ENCODE peak calls at places on chromosomes 3 and 15, in seven cellular contexts. R, Q, X, E, K, I and C are unnamed samples. For H3K4me1, the result is how much of the 10 kb centered on the place peaks cover.

GRCh38 chr15:39486546-39487081 is 94.3 kb upstream of the THBS1 start:
- DNase-seq in E (peak), Q (no peak), K (no peak), I (no peak), R (no peak), X (no peak), C (no peak)

GRCh38 chr3:125055165-125055912 is 458 bp downstream of the HEG1 start:
- DNase-seq in I (no peak), R (peak), K (peak), Q (no peak), E (no peak), X (no peak), C (no peak)

GRCh38 chr3:165206454-165207266 is 10.5 kb upstream of the SLITRK3 start:
- DNase-seq in Q (no peak), K (peak), I (peak), R (peak), X (peak), E (peak), C (peak)

GRCh38 chr3:63763156-63763555 is 55.9 kb upstream of the C3orf49 start:
- DNase-seq in Q (no peak), K (no peak), I (no peak), R (no peak), E (no peak), X (no peak), C (no peak)

GRCh38 chr15:32956006-32956405 is 238.2 kb downstream of the GREM1 start:
- DNase-seq in X (peak), I (no peak), R (no peak), E (peak), Q (no peak), K (peak), C (peak)

GRCh38 chr3:4416961-4417360 is 50.1 kb downstream of the SUMF1 start:
- DNase-seq in E (peak), Q (no peak), X (no peak), K (peak), R (peak), I (peak), C (no peak)

GRCh38 chr3:18738393-18739097 is 313.4 kb upstream of the SATB1 start:
- DNase-seq in R (no peak), Q (no peak), E (no peak), K (no peak), X (no peak), I (no peak), C (no peak)

GRCh38 chr3:51306093-51306492 is 79.0 kb upstream of the MANF start:
- DNase-seq in Q (no peak), R (no peak), I (no peak), X (no peak), K (no peak), E (no peak), C (no peak)

GRCh38 chr3:58577269-58577821 is at the start of gene FAM107A:
- DNase-seq in Q (no peak), E (peak), R (no peak), K (no peak), X (no peak), I (no peak), C (no peak)

GRCh38 chr15:39934415-39935044 is 615 bp downstream of the EIF2AK4 start:
- DNase-seq in R (no peak), K (peak), Q (no peak), I (no peak), X (peak), E (peak), C (no peak)

GRCh38 chr15:38299216-38299615 is 46.6 kb downstream of the SPRED1 start:
- DNase-seq in R (no peak), I (no peak), E (peak), Q (no peak), X (no peak), K (no peak), C (no peak)

GRCh38 chr3:111392911-111393351 is 149.1 kb upstream of the CD96 start:
- DNase-seq in R (no peak), E (no peak), Q (no peak), I (no peak), X (peak), K (no peak), C (no peak)

GRCh38 chr15:100671858-100672543 is 69.6 kb downstream of the ASB7 start:
- DNase-seq in R (no peak), E (peak), X (no peak), Q (no peak), K (peak), I (no peak), C (peak)

GRCh38 chr3:124887177-124887995 is at the start of gene ITGB5:
- DNase-seq in K (peak), Q (no peak), X (peak), R (peak), I (peak), E (peak), C (peak)

GRCh38 chr3:27311400-27311799 is 57.8 kb downstream of the NEK10 start:
- DNase-seq in K (peak), Q (peak), R (no peak), E (peak), I (no peak), X (no peak), C (no peak)

GRCh38 chr15:88759872-88760271 is 43.4 kb upstream of the ACAN start:
- DNase-seq in I (no peak), R (no peak), X (no peak), Q (no peak), E (no peak), K (no peak), C (no peak)

GRCh38 chr15:35206060-35206675 is 121.1 kb upstream of the NANOGP8 start:
- DNase-seq in K (peak), I (no peak), E (peak), X (peak), Q (no peak), R (no peak), C (peak)

GRCh38 chr3:154378311-154378710 is 51.7 kb downstream of the GPR149 start:
- DNase-seq in K (no peak), I (no peak), E (no peak), Q (no peak), R (no peak), X (no peak), C (no peak)

GRCh38 chr3:162302983-162303624 is 806.5 kb downstream of the OTOL1 start:
- DNase-seq in E (peak), X (no peak), K (no peak), I (no peak), Q (no peak), R (no peak), C (no peak)

GRCh38 chr3:124839896-124840295 is 47.3 kb downstream of the ITGB5 start:
- DNase-seq in E (no peak), Q (no peak), R (no peak), K (peak), I (no peak), X (no peak), C (no peak)

GRCh38 chr3:62103531-62103930 is 269.8 kb downstream of the FEZF2 start:
- DNase-seq in K (no peak), R (no peak), Q (no peak), I (no peak), X (no peak), E (no peak), C (no peak)

GRCh38 chr3:60185161-60185560 is 1066.1 kb downstream of the FHIT start:
- DNase-seq in K (no peak), I (no peak), X (no peak), R (no peak), E (no peak), Q (no peak), C (no peak)

GRCh38 chr15:43370310-43370974 is 401 bp downstream of the ZSCAN29 start:
- DNase-seq in X (peak), K (peak), E (peak), Q (no peak), R (no peak), I (no peak), C (peak)

GRCh38 chr3:44642337-44642736 is 6.2 kb upstream of the ZNF35 start:
- DNase-seq in I (no peak), R (no peak), K (no peak), X (no peak), E (no peak), Q (no peak), C (no peak)

GRCh38 chr3:17885986-17886385 is 143.6 kb upstream of the TBC1D5 start:
- DNase-seq in R (no peak), X (no peak), I (no peak), K (no peak), E (no peak), Q (no peak), C (no peak)

GRCh38 chr15:47514251-47514652 is 203.1 kb upstream of the SEMA6D start:
- DNase-seq in R (no peak), Q (no peak), E (peak), X (no peak), I (no peak), K (no peak), C (no peak)

GRCh38 chr3:101962055-101962454 is 112.7 kb downstream of the NFKBIZ start:
- DNase-seq in E (peak), X (no peak), R (no peak), Q (no peak), K (no peak), I (no peak), C (no peak)

GRCh38 chr3:114709102-114709501 is 415.3 kb downstream of the TIGIT start:
- DNase-seq in E (peak), R (no peak), K (no peak), Q (no peak), I (no peak), X (no peak), C (no peak)

GRCh38 chr3:141312359-141313090 is 55.8 kb upstream of the ZBTB38 start:
- DNase-seq in I (no peak), Q (no peak), R (no peak), X (no peak), E (no peak), K (no peak), C (no peak)

GRCh38 chr3:190506271-190506670 is 7.6 kb upstream of the IL1RAP start:
- DNase-seq in R (no peak), X (no peak), E (no peak), K (no peak), I (no peak), Q (no peak), C (no peak)

GRCh38 chr15:51829360-51830278 is at the start of gene TMOD3:
- DNase-seq in K (peak), E (peak), R (peak), I (peak), Q (peak), X (peak), C (peak)
- TF ChIP-seq CTCF in K (no peak), E (no peak), R (no peak), I (no peak), Q (peak), X (no peak), C (no peak)

DNA sequence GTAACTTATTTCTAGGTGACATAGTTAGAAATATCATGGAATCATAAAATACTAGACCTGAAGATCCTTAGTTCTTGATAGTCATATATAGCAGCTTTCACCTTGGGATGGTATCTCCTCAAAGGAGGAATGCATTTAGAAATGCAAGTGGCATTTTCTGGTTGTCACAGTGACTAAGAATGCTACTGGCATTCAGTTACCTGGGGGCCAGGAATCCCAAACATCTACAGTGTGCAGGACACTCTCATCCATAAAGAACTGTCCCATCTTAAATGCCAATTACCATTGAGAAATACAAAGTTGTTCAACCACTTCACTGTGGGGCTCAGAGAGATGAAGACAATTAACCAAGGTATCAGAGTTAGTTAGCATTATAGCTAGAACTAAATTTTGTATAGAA is 36.7 kb downstream of the MYH15 start:
- DNase-seq in K (no peak), R (no peak), I (no peak), E (no peak), X (no peak), Q (no peak), C (no peak)
- H3K4me1 ChIP-seq in K (under half), R (under half), I (under half), E (under half), X (under half), Q (under half), C (under half)

GRCh38 chr3:103791786-103792515 is 1357.1 kb downstream of the ZPLD1 start:
- DNase-seq in R (no peak), Q (no peak), K (no peak), I (no peak), E (no peak), X (no peak), C (no peak)

GRCh38 chr3:103796068-103796467 is 1361.3 kb downstream of the ZPLD1 start:
- DNase-seq in X (no peak), R (no peak), E (no peak), I (no peak), Q (no peak), K (no peak), C (no peak)

GRCh38 chr3:103794656-103795055 is 1359.8 kb downstream of the ZPLD1 start:
- DNase-seq in X (no peak), K (no peak), E (no peak), R (no peak), I (no peak), Q (no peak), C (no peak)
- TF ChIP-seq CTCF in X (no peak), K (peak), E (no peak), R (no peak), I (no peak), Q (peak), C (peak)

DNA sequence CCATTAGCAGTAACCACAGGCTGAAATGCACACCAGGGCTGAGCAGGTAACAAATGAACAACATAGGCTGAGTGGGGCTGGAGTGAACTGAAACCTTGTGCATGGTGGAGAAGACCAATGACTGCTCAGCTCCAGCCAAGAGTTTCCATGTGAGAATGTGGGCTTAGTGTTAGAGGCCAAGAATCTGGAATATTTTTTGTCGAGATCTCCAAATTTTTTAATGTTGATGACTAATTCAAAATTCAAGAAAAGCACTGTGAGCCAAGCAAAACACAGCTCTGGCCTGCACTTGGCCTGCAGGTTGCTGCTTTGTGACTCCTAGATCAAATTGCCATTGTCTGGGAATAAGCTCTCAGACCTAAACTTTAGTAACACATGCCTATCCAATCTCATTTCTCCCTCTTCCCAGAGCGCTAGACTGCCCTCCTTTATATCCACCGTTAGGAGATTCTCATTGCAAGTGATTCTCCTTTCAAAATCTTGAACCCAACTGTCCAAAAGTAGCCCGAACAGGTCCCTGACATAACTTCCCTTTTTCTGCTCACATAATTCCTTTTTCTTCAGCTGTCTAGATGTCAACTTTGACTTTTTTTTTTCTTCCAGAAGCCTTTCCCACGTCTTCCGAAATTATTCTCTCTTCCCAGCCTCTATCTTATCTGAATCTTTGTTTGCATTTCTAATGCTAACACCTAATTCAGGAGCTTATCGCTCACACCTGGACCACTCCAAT is 7.5 kb downstream of the SQOR start:
- DNase-seq in R (peak), Q (no peak), K (no peak), X (no peak), I (no peak), E (peak), C (no peak)
- H3K4me1 ChIP-seq in R (half or more), Q (under half), K (under half), X (half or more), I (under half), E (under half), C (under half)

GRCh38 chr3:72306800-72307341 is 521.9 kb upstream of the PROK2 start:
- DNase-seq in E (peak), K (peak), X (no peak), R (no peak), Q (peak), I (no peak), C (no peak)
- TF ChIP-seq CTCF in E (no peak), K (no peak), X (no peak), R (no peak), Q (no peak), I (no peak), C (peak)

DNA sequence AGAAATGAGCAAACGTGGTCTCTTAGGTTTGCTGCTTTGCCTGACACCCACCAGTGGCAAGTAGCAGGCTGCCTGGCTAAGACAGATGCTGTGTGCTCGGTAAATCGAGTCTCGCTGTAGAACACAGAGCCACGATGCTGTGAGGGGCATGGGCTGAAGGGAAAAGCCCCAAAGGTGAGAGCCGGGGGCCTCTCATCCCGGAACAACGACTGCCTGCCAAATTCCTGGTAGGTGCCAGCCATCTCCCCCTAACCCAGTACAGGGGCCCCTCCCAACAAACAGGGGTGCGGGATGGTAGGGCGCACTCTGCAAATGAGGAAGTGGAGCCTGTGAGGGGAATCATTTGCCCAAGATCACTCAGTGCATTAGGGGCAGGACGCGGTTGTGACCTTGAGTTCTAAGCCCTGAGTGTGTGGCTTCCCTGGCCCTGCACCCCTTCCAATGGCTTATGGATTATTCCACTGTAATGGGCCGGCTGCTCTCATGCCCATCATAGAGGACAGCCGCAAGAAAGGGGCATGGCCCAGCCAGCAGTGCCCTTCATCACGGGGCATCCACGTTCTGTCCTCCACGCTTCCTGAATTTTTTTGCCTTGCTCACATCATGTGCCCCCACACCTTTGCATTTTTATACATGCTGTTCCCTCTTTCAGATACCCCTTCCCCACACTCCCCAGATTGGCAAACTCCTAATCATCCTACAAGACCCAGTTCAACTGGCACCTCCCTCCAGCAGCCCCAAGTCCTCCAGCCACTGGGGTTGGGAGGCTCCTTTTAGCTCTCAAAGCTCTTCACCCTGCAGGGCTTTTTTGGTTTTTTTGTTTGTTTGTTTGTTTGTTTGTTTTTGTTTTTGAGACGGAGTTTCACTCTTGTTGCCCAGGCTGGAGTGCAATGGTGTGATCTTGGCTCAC is 125.4 kb downstream of the NUP210 start:
- DNase-seq in Q (no peak), R (no peak), E (no peak), K (no peak), X (no peak), I (no peak), C (no peak)
- H3K4me1 ChIP-seq in Q (under half), R (under half), E (under half), K (under half), X (under half), I (under half), C (under half)

GRCh38 chr3:183159319-183159718 is 3.2 kb downstream of the LAMP3 start:
- DNase-seq in K (no peak), X (no peak), E (no peak), Q (no peak), R (no peak), I (no peak), C (peak)
- TF ChIP-seq CTCF in K (no peak), X (no peak), E (peak), Q (no peak), R (no peak), I (no peak), C (peak)

GRCh38 chr15:98779463-98780071 is 131.2 kb downstream of the IGF1R start:
- DNase-seq in R (peak), X (peak), K (peak), E (peak), I (peak), Q (peak), C (peak)
- H3K4me1 ChIP-seq in R (under half), X (under half), K (under half), E (under half), I (under half), Q (under half), C (under half)

DNA sequence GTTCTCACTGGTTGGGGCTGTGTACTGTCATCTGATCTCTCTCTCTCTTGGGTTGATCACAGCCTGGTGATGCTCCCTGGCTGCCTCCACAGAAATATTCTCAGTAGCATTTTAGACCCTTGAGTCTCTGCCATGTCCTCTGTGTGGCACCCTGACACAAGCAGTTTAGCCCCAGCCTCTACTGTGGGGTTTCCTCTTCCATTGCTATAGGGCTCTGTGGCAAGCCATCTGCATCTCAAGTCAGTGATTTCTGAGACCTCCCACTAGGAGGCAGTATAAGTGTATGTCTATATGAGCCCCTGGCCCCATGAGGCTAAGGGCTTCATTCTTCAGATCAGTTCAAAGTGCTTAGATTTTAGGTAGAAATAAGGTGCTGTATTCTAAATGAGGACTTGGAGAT is 50.6 kb upstream of the PLAAT1 start:
- DNase-seq in Q (peak), I (no peak), R (no peak), X (peak), E (no peak), K (peak), C (no peak)
- TF ChIP-seq CTCF in Q (peak), I (no peak), R (peak), X (no peak), E (no peak), K (peak), C (peak)